ENCODE peak calls at places on chromosomes 13 and 19, in nine cellular contexts. Y, W, X, G, S, F, P, K and J are unnamed samples.

GRCh38 chr13:54029226-54029625 is 1000.6 kb downstream of the OLFM4 start:
- DNase-seq in Y (no peak), W (no peak), X (no peak), G (peak), S (no peak), F (no peak), P (no peak), K (no peak), J (no peak)

GRCh38 chr19:771332-771785 is 20.4 kb downstream of the MISP start:
- DNase-seq in Y (no peak), W (no peak), X (peak), G (peak), S (peak), F (peak), P (peak), K (no peak), J (no peak)

GRCh38 chr13:22757530-22758120 is 423.2 kb upstream of the SGCG start:
- DNase-seq in Y (no peak), W (no peak), X (peak), G (peak), S (peak), F (no peak), P (no peak), K (no peak), J (no peak)

GRCh38 chr19:29665215-29665825 is at the start of gene PLEKHF1:
- DNase-seq in Y (peak), W (peak), X (peak), G (peak), S (peak), F (peak), P (peak), K (peak), J (peak)

GRCh38 chr13:105008606-105009005 is 1526.9 kb downstream of the EFNB2 start:
- DNase-seq in Y (no peak), W (no peak), X (no peak), G (peak), S (no peak), F (no peak), P (no peak), K (no peak), J (no peak)

GRCh38 chr13:27079421-27079958 is 92.1 kb downstream of the USP12 start:
- DNase-seq in Y (no peak), W (no peak), X (peak), G (peak), S (peak), F (no peak), P (no peak), K (no peak), J (no peak)

GRCh38 chr13:46121033-46121432 is 16.2 kb upstream of the CPB2 start:
- DNase-seq in Y (no peak), W (no peak), X (no peak), G (no peak), S (no peak), F (no peak), P (no peak), K (no peak), J (no peak)

GRCh38 chr13:103282571-103283450 is 216.6 kb upstream of the SLC10A2 start:
- DNase-seq in Y (no peak), W (no peak), X (peak), G (peak), S (no peak), F (no peak), P (peak), K (no peak), J (no peak)

GRCh38 chr13:31943591-31943990 is 88.0 kb upstream of the FRY start:
- DNase-seq in Y (no peak), W (no peak), X (no peak), G (no peak), S (peak), F (no peak), P (no peak), K (no peak), J (no peak)

GRCh38 chr13:28067526-28067925 is 32.9 kb downstream of the FLT3 start:
- DNase-seq in Y (no peak), W (no peak), X (no peak), G (no peak), S (no peak), F (no peak), P (no peak), K (no peak), J (no peak)

GRCh38 chr19:40321076-40321475 is 27.1 kb downstream of the C19orf47 start:
- DNase-seq in Y (no peak), W (no peak), X (no peak), G (no peak), S (no peak), F (no peak), P (no peak), K (no peak), J (no peak)

GRCh38 chr19:13850910-13851753 is 25.8 kb upstream of the NANOS3 start:
- DNase-seq in Y (peak), W (no peak), X (peak), G (peak), S (peak), F (peak), P (no peak), K (peak), J (peak)

GRCh38 chr13:62433660-62434059 is 1018.0 kb upstream of the PCDH20 start:
- DNase-seq in Y (no peak), W (no peak), X (no peak), G (no peak), S (no peak), F (no peak), P (no peak), K (no peak), J (no peak)

GRCh38 chr13:60627071-60627686 is 230.2 kb downstream of the TDRD3 start:
- DNase-seq in Y (no peak), W (no peak), X (peak), G (peak), S (peak), F (no peak), P (peak), K (no peak), J (no peak)

GRCh38 chr19:44447864-44448674 is at the start of gene ZNF229:
- DNase-seq in Y (peak), W (peak), X (peak), G (peak), S (peak), F (peak), P (peak), K (peak), J (peak)

GRCh38 chr13:110419391-110419791 is 112.3 kb downstream of the COL4A2 start:
- DNase-seq in Y (no peak), W (no peak), X (no peak), G (no peak), S (no peak), F (no peak), P (no peak), K (no peak), J (no peak)

GRCh38 chr19:13995878-13996765 is 10.0 kb downstream of the RFX1 start:
- DNase-seq in Y (no peak), W (no peak), X (no peak), G (no peak), S (no peak), F (no peak), P (no peak), K (no peak), J (no peak)

GRCh38 chr19:41703602-41704293 is 4.7 kb upstream of the CEACAM5 start:
- DNase-seq in Y (no peak), W (no peak), X (no peak), G (no peak), S (no peak), F (no peak), P (no peak), K (peak), J (peak)

GRCh38 chr13:76976488-76976887 is 15.4 kb upstream of the CLN5 start:
- DNase-seq in Y (no peak), W (no peak), X (no peak), G (peak), S (no peak), F (no peak), P (no peak), K (no peak), J (no peak)

GRCh38 chr19:56295531-56296455 is 18.8 kb downstream of the ZSCAN5A start:
- DNase-seq in Y (no peak), W (no peak), X (no peak), G (no peak), S (no peak), F (no peak), P (no peak), K (no peak), J (no peak)

GRCh38 chr13:28640861-28641599 is 17.9 kb upstream of the POMP start:
- DNase-seq in Y (no peak), W (no peak), X (no peak), G (no peak), S (no peak), F (no peak), P (no peak), K (no peak), J (no peak)

GRCh38 chr13:66617786-66618185 is 612.4 kb downstream of the PCDH9 start:
- DNase-seq in Y (no peak), W (no peak), X (no peak), G (no peak), S (no peak), F (no peak), P (no peak), K (no peak), J (no peak)

GRCh38 chr13:66624302-66624701 is 605.8 kb downstream of the PCDH9 start:
- DNase-seq in Y (no peak), W (no peak), X (no peak), G (no peak), S (no peak), F (no peak), P (no peak), K (no peak), J (no peak)

GRCh38 chr13:66612983-66613382 is 617.2 kb downstream of the PCDH9 start:
- DNase-seq in Y (no peak), W (no peak), X (no peak), G (no peak), S (no peak), F (no peak), P (no peak), K (no peak), J (no peak)

GRCh38 chr13:66623129-66623528 is 607.0 kb downstream of the PCDH9 start:
- DNase-seq in Y (no peak), W (no peak), X (no peak), G (no peak), S (no peak), F (no peak), P (no peak), K (no peak), J (no peak)

GRCh38 chr13:66618702-66619101 is 611.4 kb downstream of the PCDH9 start:
- DNase-seq in Y (no peak), W (no peak), X (peak), G (peak), S (peak), F (no peak), P (no peak), K (no peak), J (no peak)
- TF ChIP-seq CTCF in Y (no peak), W (no peak), X (peak), G (peak), S (peak), F (peak), P (peak), K (no peak), J (peak)

GRCh38 chr19:20661150-20661819 is at the start of gene ZNF626:
- DNase-seq in Y (peak), W (peak), X (peak), G (peak), S (peak), F (peak), P (peak), K (peak), J (peak)
- TF ChIP-seq CTCF in Y (no peak), W (no peak), X (no peak), G (no peak), S (no peak), F (no peak), P (no peak), K (no peak), J (no peak)

DNA sequence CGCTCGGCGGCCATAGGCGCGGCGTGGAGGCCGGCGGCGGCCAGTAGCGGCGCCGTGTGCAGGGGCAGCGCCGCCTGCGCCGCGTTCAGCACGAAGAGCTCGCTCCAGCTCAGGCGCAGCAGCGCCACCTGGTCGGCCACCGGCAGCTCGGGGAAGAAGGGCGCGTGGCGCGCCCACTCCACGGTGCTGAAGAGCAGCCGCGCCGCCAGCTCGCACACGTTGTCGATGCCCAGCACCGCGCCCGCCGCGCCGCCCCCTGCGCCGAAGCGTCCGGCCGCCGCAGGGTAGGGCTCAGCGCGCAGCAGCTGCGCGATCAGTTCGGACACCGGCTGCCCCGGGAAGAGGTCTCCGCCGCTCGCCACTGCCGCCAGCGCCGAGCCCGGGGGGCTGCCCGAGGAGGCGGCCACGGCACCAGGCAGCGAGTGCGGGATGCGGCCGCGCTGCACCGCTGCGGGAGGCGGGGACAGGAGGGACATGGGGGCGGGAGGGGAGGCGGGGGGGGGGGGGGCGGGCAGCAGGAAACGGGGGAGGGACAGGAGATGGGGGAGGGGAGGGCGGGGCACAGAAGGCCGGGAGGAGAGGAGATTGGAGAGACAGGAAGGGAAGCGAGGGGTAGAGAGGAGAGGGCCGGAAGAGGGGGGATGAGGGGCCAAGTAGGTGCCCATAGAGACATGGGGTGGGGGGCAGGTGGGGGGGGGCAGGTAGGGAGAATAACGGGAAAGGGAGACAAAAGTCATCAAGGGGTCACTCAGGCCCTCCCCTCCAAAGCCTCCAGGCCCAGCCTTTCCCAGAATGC is 9.8 kb downstream of the OCEL1 start:
- DNase-seq in Y (no peak), W (peak), X (peak), G (peak), S (peak), F (peak), P (peak), K (peak), J (peak)
- TF ChIP-seq CTCF in Y (peak), W (peak), X (peak), G (peak), S (peak), F (peak), P (no peak), K (peak), J (peak)

DNA sequence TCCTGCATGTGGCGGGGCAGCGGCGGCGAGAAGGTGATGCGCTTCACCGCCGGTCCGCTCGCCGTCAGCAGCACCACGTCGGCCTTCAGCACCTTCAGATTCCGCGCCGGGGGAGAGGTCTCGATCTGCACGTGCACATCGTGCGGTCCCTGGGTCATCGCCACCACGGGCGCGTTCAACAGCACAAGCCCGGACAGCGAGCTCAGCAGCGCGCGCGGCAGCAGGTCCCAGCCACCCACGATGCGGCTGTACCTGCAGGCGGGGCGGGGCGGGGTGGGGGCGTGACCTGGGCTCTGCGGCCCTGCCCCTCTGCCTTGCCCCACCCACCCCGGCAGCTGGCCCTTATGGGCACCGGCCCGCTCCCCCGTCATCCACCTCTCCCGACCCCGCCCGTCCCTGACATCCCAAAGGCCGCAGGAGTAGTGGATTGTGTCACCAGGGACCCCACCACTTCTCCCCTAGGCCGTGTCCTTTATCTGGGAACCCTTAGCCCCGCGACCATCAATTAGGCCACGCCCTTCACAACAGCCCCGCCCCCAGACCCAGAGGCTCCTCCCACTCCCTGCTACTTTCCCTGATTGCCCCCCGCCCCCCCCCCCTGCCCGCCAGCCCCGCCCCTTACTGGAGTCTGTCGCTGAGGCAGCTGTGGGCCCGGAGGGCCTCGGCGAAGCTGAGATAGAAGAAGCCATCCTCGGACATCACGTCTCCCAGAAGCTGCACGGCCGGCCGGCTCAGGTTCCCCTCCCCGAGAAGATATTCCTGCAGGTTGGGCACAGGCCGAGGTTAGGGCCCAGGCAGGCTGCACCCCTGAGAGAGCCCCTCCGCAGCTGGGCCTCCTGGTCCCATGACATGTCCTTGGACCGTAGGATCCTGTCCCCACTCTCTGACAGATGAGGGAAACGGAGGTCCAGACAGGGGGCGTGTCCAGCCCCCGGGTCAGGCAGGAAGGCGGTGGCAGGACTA is 6.1 kb downstream of the IL4I1 start:
- DNase-seq in Y (no peak), W (peak), X (no peak), G (no peak), S (no peak), F (no peak), P (peak), K (peak), J (no peak)
- TF ChIP-seq CTCF in Y (no peak), W (peak), X (peak), G (no peak), S (no peak), F (peak), P (peak), K (peak), J (peak)

GRCh38 chr13:30038884-30039283 is 188.5 kb upstream of the UBL3 start:
- DNase-seq in Y (no peak), W (no peak), X (peak), G (no peak), S (peak), F (no peak), P (no peak), K (no peak), J (no peak)
- TF ChIP-seq CTCF in Y (no peak), W (no peak), X (no peak), G (no peak), S (peak), F (no peak), P (no peak), K (no peak), J (peak)

DNA sequence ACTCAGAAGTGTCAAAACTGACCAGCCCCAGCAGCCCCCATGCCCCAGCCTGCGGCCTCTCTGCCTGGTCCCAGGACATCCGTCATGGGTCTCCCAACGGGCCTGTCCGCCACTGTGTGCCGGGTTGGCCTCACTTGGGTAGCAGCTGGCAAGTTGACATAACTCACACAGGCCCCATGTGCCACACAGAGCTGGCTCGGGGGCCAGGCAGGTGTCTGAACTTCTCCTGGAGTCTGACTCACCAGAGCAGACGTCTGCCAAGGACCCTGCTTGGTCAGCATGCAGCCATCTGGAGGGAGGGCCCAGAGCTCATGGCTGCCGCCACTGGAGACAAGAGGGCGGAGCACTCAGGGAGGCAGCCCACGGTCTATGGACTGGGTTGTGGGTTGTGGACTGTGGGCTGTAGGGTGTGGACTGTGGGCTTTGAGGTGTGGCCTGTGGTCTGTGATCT is 32.0 kb upstream of the TMEM255B start:
- DNase-seq in Y (no peak), W (no peak), X (peak), G (peak), S (peak), F (no peak), P (no peak), K (no peak), J (no peak)
- TF ChIP-seq CTCF in Y (no peak), W (no peak), X (peak), G (no peak), S (no peak), F (no peak), P (no peak), K (no peak), J (no peak)

GRCh38 chr13:114026128-114026880 is 52.4 kb upstream of the C13orf46 start:
- DNase-seq in Y (no peak), W (no peak), X (no peak), G (no peak), S (no peak), F (peak), P (no peak), K (no peak), J (no peak)

GRCh38 chr13:114024603-114025431 is 50.9 kb upstream of the C13orf46 start:
- DNase-seq in Y (no peak), W (no peak), X (no peak), G (peak), S (no peak), F (peak), P (no peak), K (peak), J (no peak)

GRCh38 chr13:114027046-114027760 is 53.3 kb upstream of the C13orf46 start:
- DNase-seq in Y (no peak), W (no peak), X (peak), G (peak), S (peak), F (peak), P (no peak), K (no peak), J (no peak)

GRCh38 chr13:114023716-114024602 is 50.1 kb upstream of the C13orf46 start:
- DNase-seq in Y (no peak), W (no peak), X (no peak), G (no peak), S (no peak), F (no peak), P (no peak), K (no peak), J (no peak)

GRCh38 chr13:114025432-114026127 is 51.7 kb upstream of the C13orf46 start:
- DNase-seq in Y (no peak), W (no peak), X (peak), G (peak), S (peak), F (peak), P (peak), K (peak), J (no peak)
- TF ChIP-seq CTCF in Y (no peak), W (no peak), X (peak), G (peak), S (peak), F (no peak), P (no peak), K (no peak), J (no peak)

DNA sequence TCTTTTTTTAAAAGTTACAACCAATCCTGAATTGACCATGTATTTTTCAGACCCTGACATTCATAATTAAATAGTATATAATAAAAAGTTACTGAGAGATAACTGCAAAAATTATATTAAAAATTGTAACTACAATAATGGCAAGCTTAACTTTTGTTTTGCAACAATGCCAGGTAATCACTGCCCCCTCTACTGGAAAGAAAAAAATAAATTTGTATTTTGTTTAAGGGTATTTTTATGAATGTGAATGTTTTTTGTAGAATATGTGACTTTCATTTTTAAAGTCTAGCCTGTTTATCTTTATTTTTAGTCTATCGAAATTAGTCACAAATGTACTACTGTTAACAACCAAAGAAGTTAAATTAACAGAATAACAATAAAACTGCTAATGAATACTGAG is 21.7 kb downstream of the MRPS31 start:
- DNase-seq in Y (no peak), W (no peak), X (no peak), G (peak), S (no peak), F (no peak), P (no peak), K (no peak), J (no peak)
- TF ChIP-seq CTCF in Y (no peak), W (peak), X (peak), G (peak), S (no peak), F (no peak), P (no peak), K (no peak), J (peak)